ENCODE peak calls at places on chromosome 9, in four cellular contexts. U is K562, O is stomach, D is breast epithelium. G is an unnamed sample. For H3K4me1, the result is how much of the 10 kb centered on the place peaks cover.

GRCh38 chr9:69081261-69081660 is 45.7 kb downstream of the FXN start:
- DNase-seq in U (no peak), D (no peak), O (no peak), G (no peak)

GRCh38 chr9:26058111-26058895 is 380.1 kb upstream of the TUSC1 start:
- DNase-seq in O (no peak), D (no peak), U (no peak), G (no peak)

GRCh38 chr9:2128611-2129010 is 113.5 kb downstream of the SMARCA2 start:
- DNase-seq in D (no peak), U (no peak), O (no peak), G (no peak)

GRCh38 chr9:21708225-21708624 is 94.2 kb upstream of the MTAP start:
- DNase-seq in O (no peak), D (no peak), U (no peak), G (no peak)

GRCh38 chr9:119963258-119963797 is 594.1 kb upstream of the BRINP1 start:
- DNase-seq in D (no peak), U (no peak), O (no peak), G (no peak)

GRCh38 chr9:38622083-38622674 is 1.8 kb upstream of the ANKRD18A start:
- DNase-seq in O (no peak), U (no peak), D (no peak), G (peak)

GRCh38 chr9:107711528-107711927 is 222.0 kb upstream of the KLF4 start:
- DNase-seq in D (no peak), O (no peak), U (no peak), G (no peak)

GRCh38 chr9:38046669-38047300 is 22.2 kb downstream of the SHB start:
- DNase-seq in D (peak), U (no peak), O (peak), G (no peak)

GRCh38 chr9:123834218-123834906 is 95.6 kb downstream of the DENND1A start:
- DNase-seq in D (no peak), O (no peak), U (no peak), G (no peak)

GRCh38 chr9:132026932-132027585 is 52.6 kb downstream of the MED27 start:
- DNase-seq in O (no peak), U (no peak), D (no peak), G (no peak)

GRCh38 chr9:136626740-136627642 is 35.7 kb upstream of the EGFL7 start:
- DNase-seq in U (peak), O (peak), D (no peak), G (no peak)

GRCh38 chr9:136626066-136626725 is 36.5 kb upstream of the EGFL7 start:
- DNase-seq in D (no peak), U (no peak), O (peak), G (no peak)

GRCh38 chr9:136623849-136624183 is 38.9 kb upstream of the EGFL7 start:
- DNase-seq in U (no peak), O (no peak), D (no peak), G (no peak)

GRCh38 chr9:136624184-136624951 is 38.3 kb upstream of the EGFL7 start:
- DNase-seq in U (no peak), O (no peak), D (no peak), G (no peak)

GRCh38 chr9:136625101-136626065 is 37.3 kb upstream of the EGFL7 start:
- DNase-seq in U (no peak), D (no peak), O (peak), G (no peak)
- TF ChIP-seq CTCF in U (peak), D (no peak), O (peak), G (peak)

DNA sequence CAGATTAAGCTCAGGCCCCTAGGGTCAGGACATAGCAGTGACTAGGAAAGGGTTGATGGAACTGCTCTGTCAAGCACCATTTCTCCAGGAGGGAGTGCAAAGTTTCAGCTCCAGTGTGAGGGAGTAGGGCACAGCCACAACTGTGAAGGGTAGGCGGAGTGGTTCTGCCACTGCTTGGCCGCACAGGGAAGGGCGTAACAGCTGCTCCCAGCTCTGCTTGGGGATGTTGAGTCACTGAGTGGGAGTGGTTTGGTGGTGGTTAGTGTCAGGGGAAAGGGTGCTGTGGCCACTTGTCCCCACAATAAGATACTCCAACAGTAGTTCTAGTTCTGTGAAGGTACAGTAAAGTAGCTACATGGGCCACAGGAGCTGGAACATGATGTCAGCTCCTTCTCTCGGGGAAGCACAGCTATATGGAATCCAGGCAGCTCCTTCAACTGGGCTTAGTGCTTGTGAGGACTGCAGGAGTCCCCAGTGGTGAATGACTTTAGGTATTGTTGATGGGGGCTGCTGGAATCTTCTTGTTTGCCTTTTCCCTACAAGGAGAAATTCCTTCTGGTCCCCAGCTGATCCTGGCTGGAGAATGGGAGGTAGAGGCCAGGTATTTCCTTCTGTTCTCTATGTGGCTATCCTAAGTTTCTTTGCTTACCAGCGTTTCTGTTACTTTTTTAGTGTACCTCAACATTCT is 314.5 kb downstream of the SPATA31D1 start:
- DNase-seq in O (no peak), D (no peak), U (no peak), G (no peak)
- H3K4me1 ChIP-seq in O (under half), D (under half), U (under half), G (under half)

DNA sequence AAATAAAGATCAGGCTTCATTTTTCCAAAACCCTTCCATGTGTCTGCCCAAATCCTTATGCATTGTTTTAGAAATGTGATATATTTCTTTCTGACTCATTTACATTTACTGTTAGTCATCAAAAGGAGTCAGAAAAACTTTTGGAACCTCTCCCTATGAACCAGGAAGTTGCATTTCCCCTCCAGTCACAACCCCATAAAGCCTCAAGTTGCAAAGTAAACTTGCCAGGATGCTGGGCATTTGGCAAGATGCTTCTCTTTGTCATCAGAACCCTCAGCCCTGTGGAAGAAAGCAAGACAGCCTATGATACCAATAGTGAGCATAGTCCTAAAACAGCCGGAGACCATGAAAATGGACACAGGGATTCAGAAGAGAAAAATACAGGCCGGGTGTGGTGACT is 84.2 kb downstream of the MUSK start:
- DNase-seq in D (no peak), U (no peak), O (no peak), G (no peak)
- TF ChIP-seq POLR2AphosphoS5 in D (no peak), U (no peak), O (no peak), G (no peak)

GRCh38 chr9:78213696-78214095 is 22.2 kb upstream of the CEP78 start:
- DNase-seq in D (no peak), O (no peak), U (no peak), G (peak)
- TF ChIP-seq CTCF in D (no peak), O (peak), U (no peak), G (peak)

DNA sequence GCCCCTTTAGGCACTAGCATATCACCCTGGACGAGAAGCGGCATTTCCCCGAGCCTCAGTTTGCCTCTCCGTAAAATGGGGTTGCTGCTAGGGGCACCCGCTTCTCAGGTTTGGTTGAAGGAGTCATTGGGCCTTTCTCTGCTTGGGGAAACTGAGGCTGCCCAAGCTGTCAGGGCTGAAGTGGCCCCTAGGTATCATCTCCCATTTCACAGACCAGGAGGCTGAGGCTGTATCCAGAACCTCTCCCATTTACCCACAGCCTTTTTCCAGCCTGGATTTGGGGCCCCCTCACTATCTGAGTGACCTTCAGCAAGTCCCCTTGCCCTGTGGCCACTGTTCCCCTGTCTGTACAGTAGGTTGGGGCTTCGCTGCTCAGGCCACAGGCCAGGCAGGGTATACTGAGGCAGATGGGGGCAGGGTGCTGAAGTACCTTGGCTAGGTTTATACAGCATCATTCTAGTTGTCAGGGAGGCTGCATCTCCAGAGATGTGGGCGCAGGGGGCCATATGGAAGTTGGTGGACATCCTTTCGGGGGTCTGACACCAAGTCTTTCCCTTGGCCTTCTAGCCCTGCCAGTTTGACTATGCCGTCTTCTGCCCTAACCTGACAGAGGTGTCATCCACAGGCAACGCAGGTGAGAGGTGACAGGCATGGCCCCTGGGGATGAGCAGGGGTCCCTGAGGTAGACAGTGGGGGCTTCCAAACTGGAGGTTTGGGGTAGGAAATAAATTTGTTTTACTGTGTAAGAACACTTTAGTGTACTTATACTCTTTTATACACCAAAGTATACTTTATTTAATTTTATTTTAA is 7.9 kb downstream of the FPGS start:
- DNase-seq in D (no peak), O (no peak), U (no peak), G (no peak)
- H3K4me1 ChIP-seq in D (under half), O (under half), U (under half), G (under half)

GRCh38 chr9:134768332-134769083 is 112.1 kb upstream of the FCN2 start:
- DNase-seq in O (no peak), D (no peak), U (no peak), G (no peak)
- TF ChIP-seq POLR2AphosphoS5 in O (no peak), D (no peak), U (no peak), G (no peak)

GRCh38 chr9:76704601-76705204 is 59.5 kb upstream of the PCA3 start:
- DNase-seq in U (peak), O (no peak), D (no peak), G (no peak)
- TF ChIP-seq CTCF in U (peak), O (peak), D (peak), G (peak)

GRCh38 chr9:4297151-4297794 is 2.6 kb downstream of the GLIS3 start:
- DNase-seq in D (peak), O (peak), U (peak), G (peak)

GRCh38 chr9:4293293-4293931 is 6.5 kb downstream of the GLIS3 start:
- DNase-seq in O (no peak), U (no peak), D (no peak), G (peak)

GRCh38 chr9:4296217-4296616 is 3.7 kb downstream of the GLIS3 start:
- DNase-seq in D (no peak), O (no peak), U (no peak), G (peak)

GRCh38 chr9:4292781-4293180 is 7.1 kb downstream of the GLIS3 start:
- DNase-seq in O (no peak), U (no peak), D (no peak), G (peak)

DNA sequence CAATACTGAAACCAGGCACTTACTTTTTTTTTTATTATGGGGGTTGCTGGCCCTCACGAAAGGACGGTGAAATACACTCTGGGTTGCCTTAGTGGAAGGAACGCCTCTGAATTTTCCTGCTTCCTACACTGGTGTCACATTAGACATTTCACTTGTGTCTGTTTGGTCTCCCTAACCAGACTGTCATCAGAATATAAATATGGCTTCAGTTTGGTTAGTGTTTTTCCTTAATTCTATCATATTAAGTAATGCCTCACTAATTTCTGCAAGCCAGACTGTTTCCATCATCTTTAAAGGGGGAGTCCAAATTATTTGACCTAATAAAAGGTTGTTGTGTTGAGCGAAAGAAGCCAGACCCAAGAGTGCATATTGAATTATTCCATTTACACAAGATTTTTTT is 4.7 kb downstream of the GLIS3 start:
- DNase-seq in U (no peak), D (no peak), O (no peak), G (peak)
- H3K4me1 ChIP-seq in U (under half), D (under half), O (under half), G (under half)